ENCODE peak calls at places on chromosomes 6 and 20, in four cellular contexts. K is PC-9, C is neural crest cell, G is thoracic aorta. Q is an unnamed sample.

GRCh38 chr20:17643531-17644188 is 38.4 kb downstream of the RRBP1 start:
- DNase-seq in K (no peak), C (no peak), G (no peak), Q (no peak)

GRCh38 chr20:58457083-58457680 is 58.0 kb downstream of the APCDD1L start:
- DNase-seq in K (no peak), C (no peak), G (no peak), Q (no peak)

GRCh38 chr20:36399147-36399968 is 93.2 kb downstream of the DLGAP4 start:
- DNase-seq in K (peak; percentile 56), C (peak; percentile 63), G (no peak), Q (peak; percentile 91)

GRCh38 chr6:31945507-31946369 is at the start of gene CFB:
- DNase-seq in K (peak; percentile 87), C (no peak), G (peak; percentile 80), Q (no peak)

GRCh38 chr6:125546827-125547226 is 202.6 kb upstream of the HEY2 start:
- DNase-seq in K (no peak), C (no peak), G (no peak), Q (no peak)

GRCh38 chr6:3414704-3415453 is 42.0 kb downstream of the SLC22A23 start:
- DNase-seq in K (peak; percentile 94), C (no peak), G (no peak), Q (no peak)

GRCh38 chr20:44896583-44896982 is 11.1 kb downstream of the YWHAB start:
- DNase-seq in K (no peak), C (no peak), G (no peak), Q (no peak)

GRCh38 chr20:50772418-50773185 is 22.3 kb upstream of the BCAS4 start:
- DNase-seq in K (no peak), C (no peak), G (no peak), Q (no peak)

GRCh38 chr6:83592770-83593394 is 80.5 kb downstream of the PRSS35 start:
- DNase-seq in K (no peak), C (no peak), G (no peak), Q (peak; percentile 14)

GRCh38 chr20:36861875-36862801 is 13.8 kb upstream of the TLDC2 start:
- DNase-seq in K (peak; percentile 38), C (no peak), G (peak; percentile 41), Q (no peak)

GRCh38 chr6:99588618-99589289 is 17.9 kb upstream of the PRDM13 start:
- DNase-seq in K (no peak), C (peak; percentile 55), G (no peak), Q (peak; percentile 72)

GRCh38 chr6:13615802-13616140 is 636 bp downstream of the NOL7 start:
- DNase-seq in K (no peak), C (peak; percentile 30), G (no peak), Q (peak; percentile 50)

GRCh38 chr20:25023316-25023715 is 30.8 kb upstream of the APMAP start:
- DNase-seq in K (no peak), C (no peak), G (no peak), Q (no peak)

GRCh38 chr6:14550817-14551216 is 433.2 kb downstream of the CD83 start:
- DNase-seq in K (no peak), C (no peak), G (no peak), Q (no peak)

GRCh38 chr6:131846905-131847304 is 39.1 kb downstream of the ENPP1 start:
- DNase-seq in K (no peak), C (no peak), G (no peak), Q (no peak)

DNA sequence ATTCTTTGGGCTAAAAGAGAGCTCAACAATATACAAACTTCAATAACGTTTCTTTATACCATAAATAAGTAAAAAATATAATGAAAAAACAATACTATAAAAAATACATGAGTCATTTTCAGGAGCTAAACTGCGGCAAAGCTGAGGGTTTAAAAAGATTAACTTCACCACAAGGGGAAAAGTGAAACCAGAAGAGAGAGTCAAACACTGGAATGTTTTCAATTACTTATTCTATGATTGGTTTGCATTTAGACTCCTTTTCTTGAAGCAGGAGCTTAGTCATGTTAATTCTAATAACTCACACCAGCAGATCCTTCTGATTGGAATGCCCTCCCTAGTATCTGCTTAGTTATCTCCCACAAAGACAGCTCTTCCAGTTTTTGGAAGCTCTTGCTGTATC is 627.3 kb downstream of the UTRN start:
- DNase-seq in K (no peak), C (no peak), G (no peak), Q (no peak)
- TF ChIP-seq CTCF in K (no peak), C (peak; percentile 20), G (no peak), Q (no peak)

DNA sequence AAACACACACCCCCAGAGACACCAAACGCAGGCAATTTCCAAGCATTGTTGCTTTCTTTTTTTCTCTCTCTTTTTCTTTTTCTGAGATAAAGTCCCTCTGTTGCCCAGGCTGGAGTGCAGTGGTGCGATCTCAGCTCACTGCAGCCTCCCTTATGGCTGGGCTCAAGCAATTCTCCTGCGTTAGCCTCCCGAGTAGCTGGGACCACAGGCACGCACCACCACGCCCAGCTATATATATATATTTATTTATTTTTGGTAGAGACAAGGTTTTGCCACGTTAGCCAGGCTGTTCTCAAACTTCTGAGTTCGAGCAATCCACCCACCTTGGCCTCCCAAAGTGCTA is 14.0 kb upstream of the SRSF3 start:
- DNase-seq in K (no peak), C (no peak), G (no peak), Q (no peak)
- TF ChIP-seq CTCF in K (no peak), C (no peak), G (no peak), Q (no peak)

DNA sequence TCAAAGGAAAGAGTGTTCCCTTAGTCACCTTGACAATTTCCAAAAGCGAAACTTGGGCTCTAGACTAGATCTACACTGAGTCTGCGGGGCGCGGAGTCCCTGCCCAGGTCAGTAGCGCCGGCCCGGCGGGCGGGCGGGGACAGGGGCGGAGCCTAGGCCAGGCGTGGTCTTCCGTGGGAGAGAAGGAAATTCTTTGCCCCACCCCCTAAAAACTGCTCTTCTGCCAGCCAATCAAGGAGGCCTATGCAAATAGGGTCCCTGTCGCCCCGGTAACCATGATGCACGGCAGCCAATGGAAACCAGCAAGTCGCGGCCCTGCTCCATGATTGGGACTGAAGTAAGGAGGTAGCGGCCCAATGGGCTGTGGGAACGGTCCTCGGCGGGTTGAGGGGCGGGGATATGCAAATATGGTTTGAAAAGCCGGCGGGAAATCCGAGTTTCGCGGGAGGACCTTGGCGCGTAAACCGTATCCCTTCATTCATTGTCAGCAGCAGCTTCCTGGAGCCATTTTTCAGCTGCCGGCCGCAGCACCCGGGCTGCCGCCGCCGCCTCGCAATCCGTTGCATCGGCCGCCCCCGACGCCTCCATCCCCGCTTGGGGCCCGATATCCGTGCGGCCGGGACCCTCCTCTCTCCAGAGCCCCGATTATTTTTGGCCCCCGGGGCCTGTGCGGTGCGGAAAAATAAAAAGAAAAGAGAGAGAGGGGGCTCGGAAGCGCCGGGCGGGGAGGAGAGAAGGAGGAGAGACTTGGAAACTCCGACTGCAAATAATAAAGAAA is at the start of gene E2F3:
- DNase-seq in K (peak; percentile 100), C (peak; percentile 95), G (peak; percentile 100), Q (peak; percentile 96)
- TF ChIP-seq CTCF in K (no peak), C (no peak), G (no peak), Q (no peak)

DNA sequence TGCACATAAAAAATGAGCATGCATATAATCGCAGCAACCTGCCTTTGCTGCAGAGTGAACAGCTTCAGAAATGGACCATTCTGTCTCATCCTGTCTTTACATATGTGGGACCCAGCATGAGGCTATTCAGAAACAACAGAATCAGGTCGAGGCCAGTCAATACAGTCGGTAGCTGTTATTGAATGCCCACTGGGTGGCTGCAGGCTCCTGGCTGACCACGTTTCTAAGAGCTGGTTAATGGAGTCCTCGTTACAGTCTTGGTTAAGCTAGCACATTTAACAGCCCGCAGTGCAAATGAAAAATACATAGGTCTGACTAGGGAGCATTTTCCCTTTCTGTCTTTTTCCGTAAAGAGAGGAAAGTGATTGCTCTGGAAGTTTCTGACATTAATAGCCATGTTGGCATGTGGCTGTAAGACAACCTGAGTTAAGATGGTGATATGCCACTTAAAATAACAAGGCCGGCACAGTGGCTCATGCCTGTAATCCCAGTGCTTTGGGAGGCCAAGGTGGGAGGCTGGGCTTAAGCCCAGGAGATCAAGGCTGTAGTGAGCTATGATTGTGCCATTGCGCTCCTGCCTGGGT is 75.0 kb downstream of the SHLD1 start:
- DNase-seq in K (no peak), C (no peak), G (no peak), Q (no peak)
- TF ChIP-seq CTCF in K (no peak), C (no peak), G (no peak), Q (no peak)

Q was measured in endothelial cell.